ENCODE peak calls at places on chromosomes 11 and 22, in eight cellular contexts. Y is left cardiac atrium; S is C1 segment of cervical spinal cord; H is EH; C is fibroblast of villous mesenchyme; A is IMR-90; W is NCI-H526; L is stimulated activated CD4-positive, alpha-beta T cell treated with anti-CD3 and anti-CD28 coated beads, Interleukin-15, amount 100 ng/mL, for 1 hour. B is an unnamed sample.

GRCh38 chr11:134984421-134984820 is 572.4 kb upstream of the B3GAT1 start:
- DNase-seq in A (no peak), S (no peak), Y (no peak), W (no peak), L (no peak), C (no peak), H (no peak), B (no peak)

GRCh38 chr22:40310081-40310770 is 36.1 kb upstream of the ADSL start:
- DNase-seq in C (peak; percentile 81), L (no peak), A (peak; percentile 93), S (no peak), H (peak; percentile 95), W (no peak), Y (no peak), B (peak; percentile 83)

GRCh38 chr11:20715464-20715863 is 46.1 kb downstream of the NELL1 start:
- DNase-seq in W (no peak), C (no peak), A (no peak), L (no peak), S (no peak), H (no peak), Y (no peak), B (no peak)

GRCh38 chr22:19722175-19722914 is 994 bp upstream of the GP1BB start:
- DNase-seq in A (no peak), S (no peak), W (no peak), Y (peak; percentile 30), L (no peak), C (no peak), H (no peak), B (no peak)

GRCh38 chr11:6505577-6506240 is 8.6 kb downstream of the DNHD1 start:
- DNase-seq in C (peak; percentile 70), H (peak; percentile 82), A (peak; percentile 75), L (no peak), W (peak; percentile 64), Y (no peak), S (peak; percentile 19), B (peak; percentile 68)

GRCh38 chr11:129392995-129393394 is 17.3 kb downstream of the BARX2 start:
- DNase-seq in C (no peak), W (no peak), L (no peak), S (no peak), H (no peak), Y (no peak), A (no peak), B (no peak)

GRCh38 chr22:27726726-27727449 is 74.7 kb downstream of the MN1 start:
- DNase-seq in Y (peak; percentile 87), S (no peak), H (peak; percentile 91), A (peak; percentile 34), L (no peak), W (peak; percentile 46), C (peak; percentile 79), B (peak; percentile 94)

GRCh38 chr11:77776455-77776854 is 44.1 kb downstream of the RSF1 start:
- DNase-seq in A (peak; percentile 20), S (no peak), C (peak; percentile 36), W (peak; percentile 41), L (no peak), Y (no peak), H (peak; percentile 25), B (no peak)

GRCh38 chr22:22180738-22181514 is 63.7 kb upstream of the VPREB1 start:
- DNase-seq in Y (no peak), L (no peak), W (peak; percentile 18), A (no peak), S (no peak), C (no peak), H (no peak), B (no peak)

GRCh38 chr11:59273008-59273841 is 60.5 kb upstream of the MPEG1 start:
- DNase-seq in A (no peak), L (no peak), C (no peak), W (no peak), S (no peak), H (no peak), Y (no peak), B (no peak)

GRCh38 chr22:42294034-42294985 is 23.9 kb upstream of the TCF20 start:
- DNase-seq in W (peak; percentile 31), A (peak; percentile 41), C (peak; percentile 55), H (peak; percentile 59), Y (peak; percentile 62), S (no peak), L (no peak), B (peak; percentile 32)

GRCh38 chr11:2748814-2749554 is 49.2 kb upstream of the KCNQ1OT1 start:
- DNase-seq in W (no peak), H (no peak), S (no peak), C (no peak), L (no peak), Y (peak; percentile 0), A (no peak), B (no peak)

B was measured in RPMI7951.